ENCODE peak calls at places on chromosome 18, in ten cellular contexts. One of them, this sample, is unnamed.

GRCh38 chr18:76455015-76455676 is 39.9 kb downstream of the ZNF516 start:
- DNase-seq in activated CD8-positive, alpha-beta T cell treated with anti-CD3 and anti-CD28 coated beads for 36 hours: no peak
- DNase-seq in stomach: no peak
- DNase-seq in type B pancreatic cell: no peak
- DNase-seq in activated T-helper 2 cell treated with anti-CD3 and anti-CD28 coated beads, Interferon-gamma antibody, Interleukin-2, Interleukin-4, amounts not matched to agents 10 μg/mL and 5 μg/mL and 100 μg/mL, durations not matched to agents 14 hours and 24 hours and 36 hours: no peak
- DNase-seq in EL: no peak
- DNase-seq in H4: no peak
- DNase-seq in foreskin melanocyte: no peak
- DNase-seq in AG09309: no peak
- DNase-seq in effector CD4-positive, alpha-beta T cell: no peak
- DNase-seq in this sample: no peak

GRCh38 chr18:6058941-6059340 is 163.6 kb upstream of the TMEM200C start:
- DNase-seq in activated CD8-positive, alpha-beta T cell treated with anti-CD3 and anti-CD28 coated beads for 36 hours: no peak
- DNase-seq in stomach: no peak
- DNase-seq in type B pancreatic cell: no peak
- DNase-seq in activated T-helper 2 cell treated with anti-CD3 and anti-CD28 coated beads, Interferon-gamma antibody, Interleukin-2, Interleukin-4, amounts not matched to agents 10 μg/mL and 5 μg/mL and 100 μg/mL, durations not matched to agents 14 hours and 24 hours and 36 hours: no peak
- DNase-seq in EL: peak
- DNase-seq in H4: peak
- DNase-seq in foreskin melanocyte: no peak
- DNase-seq in AG09309: peak
- DNase-seq in effector CD4-positive, alpha-beta T cell: no peak
- DNase-seq in this sample: no peak

GRCh38 chr18:6593142-6593889 is 136.2 kb upstream of the ARHGAP28 start:
- DNase-seq in activated CD8-positive, alpha-beta T cell treated with anti-CD3 and anti-CD28 coated beads for 36 hours: no peak
- DNase-seq in stomach: no peak
- DNase-seq in type B pancreatic cell: no peak
- DNase-seq in activated T-helper 2 cell treated with anti-CD3 and anti-CD28 coated beads, Interferon-gamma antibody, Interleukin-2, Interleukin-4, amounts not matched to agents 10 μg/mL and 5 μg/mL and 100 μg/mL, durations not matched to agents 14 hours and 24 hours and 36 hours: no peak
- DNase-seq in EL: peak
- DNase-seq in H4: no peak
- DNase-seq in foreskin melanocyte: no peak
- DNase-seq in AG09309: no peak
- DNase-seq in effector CD4-positive, alpha-beta T cell: no peak
- DNase-seq in this sample: no peak

GRCh38 chr18:49400398-49401072 is 59.9 kb downstream of the DYM start:
- DNase-seq in activated CD8-positive, alpha-beta T cell treated with anti-CD3 and anti-CD28 coated beads for 36 hours: no peak
- DNase-seq in stomach: no peak
- DNase-seq in type B pancreatic cell: no peak
- DNase-seq in activated T-helper 2 cell treated with anti-CD3 and anti-CD28 coated beads, Interferon-gamma antibody, Interleukin-2, Interleukin-4, amounts not matched to agents 10 μg/mL and 5 μg/mL and 100 μg/mL, durations not matched to agents 14 hours and 24 hours and 36 hours: no peak
- DNase-seq in EL: no peak
- DNase-seq in H4: no peak
- DNase-seq in foreskin melanocyte: no peak
- DNase-seq in AG09309: no peak
- DNase-seq in effector CD4-positive, alpha-beta T cell: no peak
- DNase-seq in this sample: no peak

GRCh38 chr18:70200286-70200685 is 5.2 kb downstream of the RTTN start:
- DNase-seq in activated CD8-positive, alpha-beta T cell treated with anti-CD3 and anti-CD28 coated beads for 36 hours: no peak
- DNase-seq in stomach: no peak
- DNase-seq in type B pancreatic cell: no peak
- DNase-seq in activated T-helper 2 cell treated with anti-CD3 and anti-CD28 coated beads, Interferon-gamma antibody, Interleukin-2, Interleukin-4, amounts not matched to agents 10 μg/mL and 5 μg/mL and 100 μg/mL, durations not matched to agents 14 hours and 24 hours and 36 hours: no peak
- DNase-seq in EL: no peak
- DNase-seq in H4: no peak
- DNase-seq in foreskin melanocyte: no peak
- DNase-seq in AG09309: no peak
- DNase-seq in effector CD4-positive, alpha-beta T cell: no peak
- DNase-seq in this sample: no peak

GRCh38 chr18:23943104-23943503 is 71.5 kb upstream of the TTC39C start:
- DNase-seq in activated CD8-positive, alpha-beta T cell treated with anti-CD3 and anti-CD28 coated beads for 36 hours: peak
- DNase-seq in stomach: no peak
- DNase-seq in type B pancreatic cell: no peak
- DNase-seq in activated T-helper 2 cell treated with anti-CD3 and anti-CD28 coated beads, Interferon-gamma antibody, Interleukin-2, Interleukin-4, amounts not matched to agents 10 μg/mL and 5 μg/mL and 100 μg/mL, durations not matched to agents 14 hours and 24 hours and 36 hours: peak
- DNase-seq in EL: no peak
- DNase-seq in H4: no peak
- DNase-seq in foreskin melanocyte: no peak
- DNase-seq in AG09309: no peak
- DNase-seq in effector CD4-positive, alpha-beta T cell: no peak
- DNase-seq in this sample: no peak

GRCh38 chr18:45006934-45007333 is 326.2 kb downstream of the SETBP1 start:
- DNase-seq in activated CD8-positive, alpha-beta T cell treated with anti-CD3 and anti-CD28 coated beads for 36 hours: no peak
- DNase-seq in stomach: no peak
- DNase-seq in type B pancreatic cell: no peak
- DNase-seq in activated T-helper 2 cell treated with anti-CD3 and anti-CD28 coated beads, Interferon-gamma antibody, Interleukin-2, Interleukin-4, amounts not matched to agents 10 μg/mL and 5 μg/mL and 100 μg/mL, durations not matched to agents 14 hours and 24 hours and 36 hours: no peak
- DNase-seq in EL: peak
- DNase-seq in H4: no peak
- DNase-seq in foreskin melanocyte: no peak
- DNase-seq in AG09309: no peak
- DNase-seq in effector CD4-positive, alpha-beta T cell: no peak
- DNase-seq in this sample: no peak

GRCh38 chr18:69874058-69874457 is 73.6 kb downstream of the CD226 start:
- DNase-seq in activated CD8-positive, alpha-beta T cell treated with anti-CD3 and anti-CD28 coated beads for 36 hours: no peak
- DNase-seq in stomach: no peak
- DNase-seq in type B pancreatic cell: no peak
- DNase-seq in activated T-helper 2 cell treated with anti-CD3 and anti-CD28 coated beads, Interferon-gamma antibody, Interleukin-2, Interleukin-4, amounts not matched to agents 10 μg/mL and 5 μg/mL and 100 μg/mL, durations not matched to agents 14 hours and 24 hours and 36 hours: no peak
- DNase-seq in EL: peak
- DNase-seq in H4: no peak
- DNase-seq in foreskin melanocyte: no peak
- DNase-seq in AG09309: no peak
- DNase-seq in effector CD4-positive, alpha-beta T cell: no peak
- DNase-seq in this sample: no peak

GRCh38 chr18:59719533-59720325 is 22.5 kb upstream of the CCBE1 start:
- DNase-seq in activated CD8-positive, alpha-beta T cell treated with anti-CD3 and anti-CD28 coated beads for 36 hours: no peak
- DNase-seq in stomach: no peak
- DNase-seq in type B pancreatic cell: no peak
- DNase-seq in activated T-helper 2 cell treated with anti-CD3 and anti-CD28 coated beads, Interferon-gamma antibody, Interleukin-2, Interleukin-4, amounts not matched to agents 10 μg/mL and 5 μg/mL and 100 μg/mL, durations not matched to agents 14 hours and 24 hours and 36 hours: no peak
- DNase-seq in EL: peak
- DNase-seq in H4: peak
- DNase-seq in foreskin melanocyte: no peak
- DNase-seq in AG09309: peak
- DNase-seq in effector CD4-positive, alpha-beta T cell: no peak
- DNase-seq in this sample: no peak

GRCh38 chr18:25561923-25562322 is 210.0 kb upstream of the ZNF521 start:
- DNase-seq in activated CD8-positive, alpha-beta T cell treated with anti-CD3 and anti-CD28 coated beads for 36 hours: peak
- DNase-seq in stomach: no peak
- DNase-seq in type B pancreatic cell: no peak
- DNase-seq in activated T-helper 2 cell treated with anti-CD3 and anti-CD28 coated beads, Interferon-gamma antibody, Interleukin-2, Interleukin-4, amounts not matched to agents 10 μg/mL and 5 μg/mL and 100 μg/mL, durations not matched to agents 14 hours and 24 hours and 36 hours: no peak
- DNase-seq in EL: peak
- DNase-seq in H4: peak
- DNase-seq in foreskin melanocyte: peak
- DNase-seq in AG09309: no peak
- DNase-seq in effector CD4-positive, alpha-beta T cell: no peak
- DNase-seq in this sample: no peak

GRCh38 chr18:1090758-1091157 is 186.1 kb downstream of the ADCYAP1 start:
- DNase-seq in activated CD8-positive, alpha-beta T cell treated with anti-CD3 and anti-CD28 coated beads for 36 hours: no peak
- DNase-seq in stomach: no peak
- DNase-seq in type B pancreatic cell: no peak
- DNase-seq in activated T-helper 2 cell treated with anti-CD3 and anti-CD28 coated beads, Interferon-gamma antibody, Interleukin-2, Interleukin-4, amounts not matched to agents 10 μg/mL and 5 μg/mL and 100 μg/mL, durations not matched to agents 14 hours and 24 hours and 36 hours: no peak
- DNase-seq in EL: no peak
- DNase-seq in H4: no peak
- DNase-seq in foreskin melanocyte: no peak
- DNase-seq in AG09309: no peak
- DNase-seq in effector CD4-positive, alpha-beta T cell: no peak
- DNase-seq in this sample: no peak

GRCh38 chr18:37721544-37722302 is 156.1 kb upstream of the CELF4 start:
- DNase-seq in activated CD8-positive, alpha-beta T cell treated with anti-CD3 and anti-CD28 coated beads for 36 hours: no peak
- DNase-seq in stomach: no peak
- DNase-seq in type B pancreatic cell: no peak
- DNase-seq in activated T-helper 2 cell treated with anti-CD3 and anti-CD28 coated beads, Interferon-gamma antibody, Interleukin-2, Interleukin-4, amounts not matched to agents 10 μg/mL and 5 μg/mL and 100 μg/mL, durations not matched to agents 14 hours and 24 hours and 36 hours: no peak
- DNase-seq in EL: no peak
- DNase-seq in H4: no peak
- DNase-seq in foreskin melanocyte: no peak
- DNase-seq in AG09309: no peak
- DNase-seq in effector CD4-positive, alpha-beta T cell: no peak
- DNase-seq in this sample: no peak